ENCODE peak calls at places on chromosome 13, in eight cellular contexts. N is A549, H is GM12892, D is body of pancreas, E is suprapubic skin, Z is HCT116, O is breast epithelium, Y is uterus. M is an unnamed sample.
A peak's percentile ranks its signal among the peaks of the same experiment; 100 is the strongest.

GRCh38 chr13:39530996-39531395 is 72.0 kb downstream of the LHFPL6 start:
- DNase-seq in O (no peak), D (no peak), Y (no peak), E (no peak), H (no peak), Z (no peak), N (no peak), M (no peak)

GRCh38 chr13:44300895-44301638 is 72.6 kb upstream of the SERP2 start:
- DNase-seq in O (peak; percentile 60), N (peak; percentile 76), H (peak; percentile 6), Z (peak; percentile 36), Y (peak; percentile 52), E (no peak), D (peak; percentile 46), M (peak; percentile 21)

GRCh38 chr13:43865892-43866291 is 13.6 kb downstream of the CCDC122 start:
- DNase-seq in N (peak; percentile 35), Z (peak; percentile 43), D (no peak), H (no peak), E (no peak), O (no peak), Y (no peak), M (no peak)

GRCh38 chr13:19382111-19382510 is 179.2 kb downstream of the TPTE2 start:
- DNase-seq in Y (no peak), O (no peak), D (no peak), Z (no peak), E (no peak), H (no peak), N (no peak), M (no peak)

GRCh38 chr13:111322916-111323331 is 2.5 kb downstream of the TEX29 start:
- DNase-seq in E (no peak), D (no peak), N (no peak), H (no peak), O (no peak), Y (no peak), Z (no peak), M (no peak)

GRCh38 chr13:79528759-79529191 is 47.8 kb downstream of the NDFIP2 start:
- DNase-seq in N (no peak), D (no peak), Z (no peak), Y (no peak), E (no peak), H (no peak), O (no peak), M (no peak)

GRCh38 chr13:53174550-53174949 is 145.9 kb downstream of the OLFM4 start:
- DNase-seq in H (no peak), D (no peak), Z (no peak), N (no peak), O (no peak), E (no peak), Y (no peak), M (no peak)

GRCh38 chr13:21800847-21801616 is 130.2 kb downstream of the FGF9 start:
- DNase-seq in N (no peak), Z (no peak), Y (no peak), E (no peak), D (no peak), O (no peak), H (no peak), M (no peak)

GRCh38 chr13:50509771-50510441 is 333.6 kb downstream of the DLEU7 start:
- DNase-seq in E (no peak), Y (no peak), Z (no peak), O (no peak), D (no peak), H (no peak), N (no peak), M (peak; percentile 16)

GRCh38 chr13:93730780-93731179 is 504.2 kb downstream of the GPC6 start:
- DNase-seq in O (no peak), D (no peak), Y (no peak), E (no peak), Z (no peak), N (no peak), H (no peak), M (no peak)

GRCh38 chr13:22031702-22032286 is 360.9 kb downstream of the FGF9 start:
- DNase-seq in H (no peak), O (no peak), Z (no peak), Y (no peak), E (no peak), N (no peak), D (no peak), M (no peak)

GRCh38 chr13:33931397-33931987 is 113.5 kb downstream of the RFC3 start:
- DNase-seq in Y (no peak), O (no peak), N (peak; percentile 52), D (no peak), E (no peak), Z (peak; percentile 46), H (no peak), M (peak; percentile 0)

GRCh38 chr13:32938907-32939306 is 77.3 kb upstream of the KL start:
- DNase-seq in E (no peak), H (no peak), Z (no peak), N (peak; percentile 3), D (no peak), O (no peak), Y (no peak), M (no peak)

GRCh38 chr13:20788312-20788711 is 14.6 kb upstream of the EEF1AKMT1 start:
- DNase-seq in E (no peak), Y (no peak), O (no peak), Z (no peak), H (no peak), D (no peak), N (no peak), M (no peak)

GRCh38 chr13:93603043-93603442 is 376.4 kb downstream of the GPC6 start:
- DNase-seq in O (no peak), H (no peak), D (no peak), Y (no peak), N (peak; percentile 49), E (no peak), Z (no peak), M (peak; percentile 5)

GRCh38 chr13:89925107-89925506 is 1422.4 kb upstream of the MIR17HG start:
- DNase-seq in O (no peak), H (no peak), E (no peak), Z (peak; percentile 10), N (peak; percentile 30), Y (no peak), D (no peak), M (no peak)

DNA sequence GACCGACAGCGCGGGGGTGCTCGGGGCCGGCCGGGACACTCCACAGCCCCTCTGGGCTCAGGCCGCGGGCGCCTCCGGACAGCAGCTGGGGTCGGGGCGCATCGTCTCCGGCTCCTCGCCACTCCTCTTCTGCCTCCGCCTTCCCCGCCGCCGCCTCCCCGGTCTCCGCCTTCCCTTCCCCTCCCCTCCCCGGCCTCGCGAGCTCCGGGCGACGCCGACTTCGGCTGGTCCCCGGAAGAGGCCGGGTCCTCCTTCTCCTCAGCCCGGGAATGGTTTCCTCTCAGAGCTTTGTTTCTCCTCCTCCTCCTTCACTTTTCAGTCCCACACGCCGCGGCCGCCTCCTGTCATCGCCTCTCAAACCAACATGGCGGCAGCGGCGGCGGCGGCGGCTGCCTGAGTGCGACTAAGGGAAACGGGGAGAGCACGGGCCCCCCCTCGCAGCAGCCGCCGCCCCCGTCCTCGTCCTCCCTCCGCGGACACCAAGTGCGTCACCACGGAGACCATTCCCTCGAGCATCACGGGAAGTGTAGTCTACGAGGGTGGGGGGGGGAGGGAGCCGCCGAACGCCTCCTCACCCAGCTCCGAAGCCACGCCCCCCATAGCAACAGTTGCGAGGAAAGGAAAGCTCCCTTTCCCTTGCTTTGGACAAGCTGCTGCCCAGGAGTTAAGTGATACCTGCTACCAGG is at the start of gene UBL3:
- DNase-seq in D (peak; percentile 97), Y (peak; percentile 96), Z (peak; percentile 85), O (peak; percentile 96), N (peak; percentile 94), H (peak; percentile 84), E (peak; percentile 98), M (peak; percentile 69)
- TF ChIP-seq POLR2A in D (peak; percentile 95), Y (peak; percentile 75), Z (peak; percentile 29), O (peak; percentile 93), N (peak; percentile 55), H (peak; percentile 65), E (peak; percentile 45), M (peak; percentile 45)

GRCh38 chr13:38073931-38074330 is 204.4 kb upstream of the TRPC4 start:
- DNase-seq in H (no peak), O (no peak), Y (no peak), D (no peak), Z (no peak), E (no peak), N (no peak), M (no peak)
- TF ChIP-seq POLR2A in H (no peak), O (no peak), Y (no peak), D (no peak), Z (no peak), E (no peak), N (no peak), M (no peak)

DNA sequence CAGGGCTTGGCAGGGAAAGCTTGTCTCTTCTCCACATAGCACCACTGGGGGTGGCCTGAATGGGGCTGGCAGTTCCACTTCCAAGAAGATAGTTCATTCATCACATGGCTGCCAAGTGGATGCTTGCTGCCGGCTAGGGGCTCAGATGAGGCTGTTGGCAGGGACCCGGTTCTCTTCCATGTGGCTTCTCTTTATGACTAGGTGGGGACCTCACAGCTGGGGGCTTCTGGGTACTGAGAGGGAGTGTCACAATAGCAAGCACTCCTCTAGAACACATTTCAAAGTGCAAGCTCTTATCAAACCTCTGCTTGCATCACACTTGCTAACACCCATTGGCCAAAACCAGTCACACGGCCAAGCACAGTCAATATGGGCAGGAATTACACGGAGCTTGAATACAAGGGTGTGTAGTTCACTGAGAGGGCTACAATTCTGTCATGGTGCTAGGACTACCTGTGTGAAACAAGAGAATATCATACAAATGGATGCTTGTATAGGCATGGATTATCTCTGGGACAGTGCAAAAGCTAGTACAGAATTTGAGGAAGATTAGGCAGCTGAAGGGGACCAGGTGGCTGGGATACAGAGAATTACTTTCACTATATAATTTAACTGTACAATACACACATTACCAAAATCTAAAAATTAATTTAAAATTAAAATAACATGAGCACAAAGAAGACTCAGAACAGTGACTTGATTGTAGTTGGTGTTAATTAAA is 32.3 kb downstream of the ATP7B start:
- DNase-seq in H (no peak), Z (no peak), Y (no peak), N (no peak), D (no peak), O (no peak), E (no peak), M (no peak)
- TF ChIP-seq POLR2A in H (no peak), Z (no peak), Y (no peak), N (no peak), D (no peak), O (no peak), E (no peak), M (no peak)

GRCh38 chr13:48004201-48004600 is 3.1 kb upstream of the SUCLA2 start:
- DNase-seq in Z (no peak), Y (no peak), N (no peak), D (no peak), O (no peak), H (no peak), E (no peak), M (no peak)

GRCh38 chr13:47997384-47997783 is 3.7 kb downstream of the SUCLA2 start:
- DNase-seq in D (no peak), Z (no peak), O (no peak), E (no peak), H (no peak), N (no peak), Y (no peak), M (no peak)

GRCh38 chr13:48000559-48001126 is 430 bp downstream of the SUCLA2 start:
- DNase-seq in D (no peak), Z (no peak), E (no peak), N (peak; percentile 7), Y (no peak), O (peak; percentile 52), H (no peak), M (peak; percentile 9)

GRCh38 chr13:47999973-48000372 is 1.1 kb downstream of the SUCLA2 start:
- DNase-seq in H (no peak), E (no peak), O (no peak), N (no peak), Z (no peak), D (no peak), Y (no peak), M (no peak)

GRCh38 chr13:48001127-48001881 is at the start of gene SUCLA2:
- DNase-seq in D (peak; percentile 89), E (peak; percentile 91), Y (peak; percentile 88), N (peak; percentile 87), H (peak; percentile 96), Z (peak; percentile 59), O (peak; percentile 80), M (peak; percentile 83)
- TF ChIP-seq POLR2A in D (peak; percentile 63), E (no peak), Y (peak; percentile 36), N (peak; percentile 78), H (peak; percentile 72), Z (peak; percentile 35), O (peak; percentile 25), M (peak; percentile 76)